ENCODE peak calls at places on chromosomes 1 and 21, in four cellular contexts. One of them, this sample, is unnamed.

GRCh38 chr1:180527270-180527669 is 24.9 kb upstream of the ACBD6 start:
- DNase-seq in left lung: no peak
- DNase-seq in fibroblast of lung: peak; percentile 88
- DNase-seq in epithelial cell of esophagus: peak; percentile 70
- DNase-seq in this sample: no peak

GRCh38 chr1:185438936-185439335 is 121.9 kb upstream of the IVNS1ABP start:
- DNase-seq in fibroblast of lung: peak; percentile 13
- DNase-seq in left lung: no peak
- DNase-seq in epithelial cell of esophagus: no peak
- DNase-seq in this sample: no peak

GRCh38 chr1:8981169-8981568 is 35.5 kb downstream of the CA6 start:
- DNase-seq in fibroblast of lung: no peak
- DNase-seq in left lung: no peak
- DNase-seq in epithelial cell of esophagus: no peak
- DNase-seq in this sample: no peak

GRCh38 chr1:112263464-112263863 is 132.6 kb upstream of the CTTNBP2NL start:
- DNase-seq in epithelial cell of esophagus: peak; percentile 33
- DNase-seq in left lung: no peak
- DNase-seq in fibroblast of lung: peak; percentile 43
- DNase-seq in this sample: no peak

GRCh38 chr1:170214980-170215910 is 69.5 kb downstream of the NTMT2 start:
- DNase-seq in left lung: no peak
- DNase-seq in fibroblast of lung: no peak
- DNase-seq in epithelial cell of esophagus: no peak
- DNase-seq in this sample: no peak

GRCh38 chr21:44434568-44434925 is 20.8 kb upstream of the LRRC3 start:
- DNase-seq in left lung: no peak
- DNase-seq in epithelial cell of esophagus: no peak
- DNase-seq in fibroblast of lung: no peak
- DNase-seq in this sample: no peak

GRCh38 chr1:198601936-198602889 is 36.6 kb upstream of the PTPRC start:
- DNase-seq in fibroblast of lung: peak; percentile 62
- DNase-seq in epithelial cell of esophagus: no peak
- DNase-seq in left lung: no peak
- DNase-seq in this sample: no peak

GRCh38 chr1:149963358-149963757 is 26.7 kb upstream of the MTMR11 start:
- DNase-seq in left lung: no peak
- DNase-seq in fibroblast of lung: no peak
- DNase-seq in epithelial cell of esophagus: peak; percentile 61
- DNase-seq in this sample: no peak

GRCh38 chr1:182249201-182249676 is 142.4 kb downstream of the GLUL start:
- DNase-seq in left lung: no peak
- DNase-seq in fibroblast of lung: no peak
- DNase-seq in epithelial cell of esophagus: peak; percentile 11
- DNase-seq in this sample: no peak

GRCh38 chr1:236522937-236523703 is 662 bp upstream of the LGALS8 start:
- DNase-seq in left lung: peak; percentile 41
- DNase-seq in fibroblast of lung: no peak
- DNase-seq in epithelial cell of esophagus: peak; percentile 50
- DNase-seq in this sample: no peak

GRCh38 chr1:8083739-8084484 is 57.8 kb upstream of the ERRFI1 start:
- DNase-seq in fibroblast of lung: peak; percentile 65
- DNase-seq in left lung: no peak
- DNase-seq in epithelial cell of esophagus: peak; percentile 39
- DNase-seq in this sample: no peak

DNA sequence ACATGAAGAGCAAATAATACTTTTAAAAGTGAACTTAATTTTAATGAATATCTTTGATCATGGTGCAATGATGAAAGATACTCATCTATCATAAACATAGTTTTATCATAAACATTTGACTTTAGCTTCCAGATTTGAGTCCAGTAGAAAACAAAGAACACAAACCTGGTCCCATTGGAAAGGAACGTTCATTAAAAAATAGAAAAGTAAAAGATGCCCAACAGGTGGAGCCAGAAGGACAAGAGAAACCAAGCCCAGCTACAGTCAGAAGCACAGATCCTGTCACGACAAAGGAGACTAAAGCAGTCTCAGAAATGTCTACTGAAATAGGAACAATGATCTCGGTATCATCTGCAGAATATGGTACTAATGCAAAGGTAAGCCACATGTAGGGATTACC is 55.6 kb upstream of the MYOCOS start:
- DNase-seq in left lung: no peak
- DNase-seq in epithelial cell of esophagus: no peak
- DNase-seq in fibroblast of lung: no peak
- DNase-seq in this sample: no peak
- TF ChIP-seq CTCF in left lung: no peak
- TF ChIP-seq CTCF in epithelial cell of esophagus: no peak
- TF ChIP-seq CTCF in fibroblast of lung: no peak
- TF ChIP-seq CTCF in this sample: peak; percentile 5

GRCh38 chr1:119674835-119675289 is 26.8 kb upstream of the ZNF697 start:
- DNase-seq in fibroblast of lung: peak; percentile 80
- DNase-seq in epithelial cell of esophagus: peak; percentile 93
- DNase-seq in left lung: peak; percentile 60
- DNase-seq in this sample: peak; percentile 45
- H3K4me3 ChIP-seq in fibroblast of lung: peak overlapping the region; percentile 55
- H3K4me3 ChIP-seq in epithelial cell of esophagus: peak overlapping the region; percentile 47
- H3K4me3 ChIP-seq in left lung: no peak overlapping the region
- H3K4me3 ChIP-seq in this sample: no peak overlapping the region

GRCh38 chr21:34912022-34912933 is 136.8 kb downstream of the RUNX1 start:
- DNase-seq in fibroblast of lung: no peak
- DNase-seq in epithelial cell of esophagus: peak; percentile 15
- DNase-seq in left lung: no peak
- DNase-seq in this sample: no peak
- TF ChIP-seq CTCF in fibroblast of lung: no peak
- TF ChIP-seq CTCF in epithelial cell of esophagus: no peak
- TF ChIP-seq CTCF in left lung: no peak
- TF ChIP-seq CTCF in this sample: no peak

DNA sequence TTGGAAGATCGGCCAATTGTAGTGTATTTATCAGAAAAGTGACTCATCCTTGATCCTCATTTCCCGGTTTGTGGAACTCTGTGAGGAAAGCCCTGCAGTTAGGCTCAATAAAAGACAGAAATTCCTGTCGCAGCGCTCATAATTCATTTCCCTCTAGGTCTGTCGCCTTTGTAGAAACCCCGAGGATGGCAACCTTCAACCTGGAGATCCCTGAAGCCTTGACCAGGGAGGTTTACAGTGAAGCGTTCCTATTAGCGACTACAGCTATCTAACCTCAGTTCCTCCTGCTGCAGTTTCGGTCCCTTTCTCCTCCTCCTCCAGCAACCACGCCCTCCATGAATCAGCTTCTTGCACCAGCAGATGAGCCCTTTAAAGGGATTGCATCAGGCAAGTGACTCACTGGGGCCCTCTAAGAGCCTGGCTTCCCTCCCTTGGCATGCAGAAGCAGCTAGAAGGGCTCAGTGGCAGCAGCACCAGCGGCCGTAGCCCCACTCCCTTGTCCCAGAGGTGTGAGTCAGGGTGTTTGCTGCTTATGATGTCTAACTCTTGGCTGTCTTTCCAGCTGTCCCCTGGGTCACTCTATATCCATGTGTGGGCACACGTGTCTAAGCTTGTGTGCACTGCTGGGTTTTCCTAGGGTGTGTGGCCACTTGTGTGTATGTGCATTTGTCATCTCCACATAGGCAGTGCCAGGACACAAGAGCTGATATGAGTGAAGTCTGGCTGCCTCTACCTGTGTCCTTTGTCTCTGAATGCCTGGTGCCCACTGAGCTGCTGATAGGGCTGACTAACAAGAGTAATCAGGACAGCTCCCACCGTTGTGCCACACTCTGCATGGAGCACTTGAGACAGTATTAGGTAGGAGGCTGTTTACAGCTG is 777 bp upstream of the STK40 start:
- DNase-seq in fibroblast of lung: peak; percentile 100
- DNase-seq in left lung: peak; percentile 96
- DNase-seq in epithelial cell of esophagus: peak; percentile 100
- DNase-seq in this sample: peak; percentile 98
- H3K4me3 ChIP-seq in fibroblast of lung: peak overlapping the region; percentile 69
- H3K4me3 ChIP-seq in left lung: peak overlapping the region; percentile 93
- H3K4me3 ChIP-seq in epithelial cell of esophagus: peak overlapping the region; percentile 68
- H3K4me3 ChIP-seq in this sample: peak overlapping the region; percentile 48

GRCh38 chr21:16071761-16072160 is 342.0 kb downstream of the USP25 start:
- DNase-seq in left lung: no peak
- DNase-seq in fibroblast of lung: peak; percentile 14
- DNase-seq in epithelial cell of esophagus: no peak
- DNase-seq in this sample: no peak

GRCh38 chr21:16072176-16072575 is 342.4 kb downstream of the USP25 start:
- DNase-seq in fibroblast of lung: no peak
- DNase-seq in left lung: no peak
- DNase-seq in epithelial cell of esophagus: no peak
- DNase-seq in this sample: no peak

GRCh38 chr21:16069713-16070112 is 339.9 kb downstream of the USP25 start:
- DNase-seq in left lung: no peak
- DNase-seq in fibroblast of lung: peak; percentile 62
- DNase-seq in epithelial cell of esophagus: no peak
- DNase-seq in this sample: no peak

GRCh38 chr21:16071082-16071481 is 341.3 kb downstream of the USP25 start:
- DNase-seq in fibroblast of lung: peak; percentile 94
- DNase-seq in left lung: no peak
- DNase-seq in epithelial cell of esophagus: no peak
- DNase-seq in this sample: peak; percentile 53

DNA sequence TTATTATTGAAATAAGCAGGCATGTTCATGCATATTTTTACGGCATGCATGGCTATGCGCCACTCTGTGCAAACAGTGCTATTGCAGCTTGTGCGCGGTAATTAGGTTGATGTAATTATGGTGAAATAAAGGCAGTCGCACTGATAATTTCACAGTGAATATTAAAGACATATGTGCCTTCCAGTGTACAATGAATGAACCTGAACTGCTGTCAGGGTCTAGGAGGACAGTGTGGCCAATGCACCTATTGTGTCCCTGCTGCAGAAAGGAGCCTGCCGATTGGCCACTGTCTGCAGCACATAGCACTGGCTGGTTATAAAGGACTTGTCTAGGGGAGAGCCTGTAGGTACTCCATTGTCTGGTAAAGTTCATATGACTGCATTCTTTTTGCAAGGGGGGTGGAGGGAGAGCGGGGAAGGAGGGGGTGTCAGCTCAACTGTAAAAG is 340.4 kb downstream of the USP25 start:
- DNase-seq in fibroblast of lung: peak; percentile 85
- DNase-seq in epithelial cell of esophagus: no peak
- DNase-seq in left lung: no peak
- DNase-seq in this sample: no peak
- TF ChIP-seq CTCF in fibroblast of lung: no peak
- TF ChIP-seq CTCF in epithelial cell of esophagus: no peak
- TF ChIP-seq CTCF in left lung: no peak
- TF ChIP-seq CTCF in this sample: peak; percentile 61

GRCh38 chr1:200886590-200886989 is 8.1 kb upstream of the INAVA start:
- DNase-seq in fibroblast of lung: no peak
- DNase-seq in epithelial cell of esophagus: no peak
- DNase-seq in left lung: no peak
- DNase-seq in this sample: no peak
- H3K4me3 ChIP-seq in fibroblast of lung: no peak overlapping the region
- H3K4me3 ChIP-seq in epithelial cell of esophagus: no peak overlapping the region
- H3K4me3 ChIP-seq in left lung: no peak overlapping the region
- H3K4me3 ChIP-seq in this sample: no peak overlapping the region

GRCh38 chr1:6490181-6491075 is 1.0 kb downstream of the PLEKHG5 start:
- DNase-seq in epithelial cell of esophagus: peak; percentile 89
- DNase-seq in left lung: peak; percentile 61
- DNase-seq in fibroblast of lung: peak; percentile 81
- DNase-seq in this sample: peak; percentile 24
- TF ChIP-seq CTCF in epithelial cell of esophagus: no peak
- TF ChIP-seq CTCF in left lung: no peak
- TF ChIP-seq CTCF in fibroblast of lung: no peak
- TF ChIP-seq CTCF in this sample: no peak

DNA sequence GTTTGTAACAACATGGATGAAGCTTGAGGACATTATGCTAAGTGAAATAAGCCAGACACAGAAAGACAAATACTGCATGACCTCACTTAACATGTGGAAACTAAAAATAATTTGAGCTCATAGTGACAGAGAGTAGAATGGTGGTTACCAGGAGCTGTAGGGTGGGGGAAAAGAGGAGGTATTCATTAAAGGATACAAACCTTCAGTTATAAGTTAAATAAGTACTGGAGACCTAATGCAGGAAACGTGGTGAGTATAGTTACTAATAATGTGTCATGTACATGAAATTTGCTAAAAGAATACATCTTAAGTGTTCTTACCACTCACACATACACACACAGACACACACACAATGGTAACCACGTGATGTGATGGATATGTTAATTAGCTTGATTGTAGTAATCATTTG is 86.7 kb downstream of the NGF start:
- DNase-seq in epithelial cell of esophagus: peak; percentile 29
- DNase-seq in left lung: no peak
- DNase-seq in fibroblast of lung: peak; percentile 83
- DNase-seq in this sample: no peak
- H3K4me3 ChIP-seq in epithelial cell of esophagus: no peak overlapping the region
- H3K4me3 ChIP-seq in left lung: no peak overlapping the region
- H3K4me3 ChIP-seq in fibroblast of lung: no peak overlapping the region
- H3K4me3 ChIP-seq in this sample: no peak overlapping the region

GRCh38 chr1:153393926-153394325 is 3.1 kb upstream of the S100A8 start:
- DNase-seq in epithelial cell of esophagus: peak; percentile 51
- DNase-seq in left lung: no peak
- DNase-seq in fibroblast of lung: no peak
- DNase-seq in this sample: no peak
- TF ChIP-seq CTCF in epithelial cell of esophagus: peak; percentile 4
- TF ChIP-seq CTCF in left lung: no peak
- TF ChIP-seq CTCF in fibroblast of lung: no peak
- TF ChIP-seq CTCF in this sample: no peak